ENCODE peak calls at places on chromosomes 3 and 15, in seven cellular contexts. One of them, this sample, is unnamed.

GRCh38 chr3:37536033-37536432 is 325.6 kb upstream of the CTDSPL start:
- DNase-seq in RWPE1: no peak
- DNase-seq in foreskin fibroblast: no peak
- DNase-seq in progenitor cell of endocrine pancreas: no peak
- DNase-seq in breast epithelium: no peak
- DNase-seq in body of pancreas: no peak
- DNase-seq in brain microvascular endothelial cell: no peak
- DNase-seq in this sample: no peak

GRCh38 chr3:133987136-133987535 is 42.6 kb downstream of the SLCO2A1 start:
- DNase-seq in breast epithelium: no peak
- DNase-seq in RWPE1: no peak
- DNase-seq in brain microvascular endothelial cell: no peak
- DNase-seq in body of pancreas: no peak
- DNase-seq in foreskin fibroblast: no peak
- DNase-seq in progenitor cell of endocrine pancreas: no peak
- DNase-seq in this sample: no peak

GRCh38 chr15:42080585-42081462 is 13.5 kb downstream of the PLA2G4D start:
- DNase-seq in progenitor cell of endocrine pancreas: no peak
- DNase-seq in RWPE1: no peak
- DNase-seq in body of pancreas: no peak
- DNase-seq in breast epithelium: no peak
- DNase-seq in brain microvascular endothelial cell: peak; percentile 14
- DNase-seq in foreskin fibroblast: no peak
- DNase-seq in this sample: no peak

GRCh38 chr15:60804986-60805949 is 326.3 kb upstream of the ICE2 start:
- DNase-seq in progenitor cell of endocrine pancreas: no peak
- DNase-seq in breast epithelium: no peak
- DNase-seq in foreskin fibroblast: no peak
- DNase-seq in brain microvascular endothelial cell: peak; percentile 79
- DNase-seq in RWPE1: peak; percentile 36
- DNase-seq in body of pancreas: peak; percentile 45
- DNase-seq in this sample: no peak

GRCh38 chr15:75553659-75554058 is 25.5 kb downstream of the PTPN9 start:
- DNase-seq in foreskin fibroblast: no peak
- DNase-seq in brain microvascular endothelial cell: no peak
- DNase-seq in breast epithelium: no peak
- DNase-seq in body of pancreas: no peak
- DNase-seq in RWPE1: no peak
- DNase-seq in progenitor cell of endocrine pancreas: no peak
- DNase-seq in this sample: no peak

GRCh38 chr3:76585794-76586392 is 454.0 kb upstream of the ROBO2 start:
- DNase-seq in body of pancreas: no peak
- DNase-seq in breast epithelium: no peak
- DNase-seq in brain microvascular endothelial cell: no peak
- DNase-seq in progenitor cell of endocrine pancreas: no peak
- DNase-seq in RWPE1: peak; percentile 30
- DNase-seq in foreskin fibroblast: no peak
- DNase-seq in this sample: no peak

GRCh38 chr15:59553879-59554735 is 57.5 kb upstream of the GCNT3 start:
- DNase-seq in foreskin fibroblast: peak; percentile 51
- DNase-seq in breast epithelium: peak; percentile 35
- DNase-seq in body of pancreas: no peak
- DNase-seq in progenitor cell of endocrine pancreas: no peak
- DNase-seq in RWPE1: peak; percentile 84
- DNase-seq in brain microvascular endothelial cell: peak; percentile 74
- DNase-seq in this sample: no peak

GRCh38 chr3:58306662-58307286 is 454 bp downstream of the HTD2 start:
- DNase-seq in body of pancreas: peak; percentile 41
- DNase-seq in foreskin fibroblast: no peak
- DNase-seq in RWPE1: peak; percentile 48
- DNase-seq in progenitor cell of endocrine pancreas: peak; percentile 15
- DNase-seq in breast epithelium: no peak
- DNase-seq in brain microvascular endothelial cell: peak; percentile 18
- DNase-seq in this sample: no peak

GRCh38 chr3:172808969-172809546 is 58.5 kb downstream of the ECT2 start:
- DNase-seq in foreskin fibroblast: peak; percentile 10
- DNase-seq in breast epithelium: no peak
- DNase-seq in RWPE1: no peak
- DNase-seq in progenitor cell of endocrine pancreas: no peak
- DNase-seq in brain microvascular endothelial cell: peak; percentile 3
- DNase-seq in body of pancreas: no peak
- DNase-seq in this sample: peak; percentile 8

GRCh38 chr15:38961886-38962285 is 397.3 kb upstream of the RASGRP1 start:
- DNase-seq in body of pancreas: no peak
- DNase-seq in brain microvascular endothelial cell: no peak
- DNase-seq in RWPE1: no peak
- DNase-seq in breast epithelium: no peak
- DNase-seq in progenitor cell of endocrine pancreas: no peak
- DNase-seq in foreskin fibroblast: no peak
- DNase-seq in this sample: peak; percentile 5

GRCh38 chr3:65979152-65979551 is 59.6 kb downstream of the MAGI1 start:
- DNase-seq in progenitor cell of endocrine pancreas: no peak
- DNase-seq in brain microvascular endothelial cell: peak; percentile 79
- DNase-seq in body of pancreas: no peak
- DNase-seq in RWPE1: no peak
- DNase-seq in breast epithelium: peak; percentile 71
- DNase-seq in foreskin fibroblast: peak; percentile 89
- DNase-seq in this sample: peak; percentile 61

GRCh38 chr15:50148362-50148963 is 29.4 kb upstream of the ATP8B4 start:
- DNase-seq in breast epithelium: no peak
- DNase-seq in foreskin fibroblast: peak; percentile 51
- DNase-seq in RWPE1: peak; percentile 25
- DNase-seq in brain microvascular endothelial cell: peak; percentile 64
- DNase-seq in body of pancreas: no peak
- DNase-seq in progenitor cell of endocrine pancreas: no peak
- DNase-seq in this sample: peak; percentile 22

GRCh38 chr3:65787340-65787739 is 251.4 kb downstream of the MAGI1 start:
- DNase-seq in brain microvascular endothelial cell: no peak
- DNase-seq in RWPE1: no peak
- DNase-seq in foreskin fibroblast: no peak
- DNase-seq in progenitor cell of endocrine pancreas: no peak
- DNase-seq in breast epithelium: no peak
- DNase-seq in body of pancreas: no peak
- DNase-seq in this sample: no peak

GRCh38 chr3:88623709-88624108 is 473.9 kb downstream of the C3orf38 start:
- DNase-seq in body of pancreas: no peak
- DNase-seq in progenitor cell of endocrine pancreas: no peak
- DNase-seq in brain microvascular endothelial cell: no peak
- DNase-seq in RWPE1: no peak
- DNase-seq in breast epithelium: no peak
- DNase-seq in foreskin fibroblast: no peak
- DNase-seq in this sample: no peak

GRCh38 chr3:59513570-59513969 is 463.7 kb upstream of the CFAP20DC start:
- DNase-seq in body of pancreas: no peak
- DNase-seq in foreskin fibroblast: no peak
- DNase-seq in progenitor cell of endocrine pancreas: no peak
- DNase-seq in RWPE1: no peak
- DNase-seq in breast epithelium: no peak
- DNase-seq in brain microvascular endothelial cell: no peak
- DNase-seq in this sample: no peak

GRCh38 chr3:175956964-175957363 is 1097.8 kb downstream of the NAALADL2 start:
- DNase-seq in progenitor cell of endocrine pancreas: no peak
- DNase-seq in brain microvascular endothelial cell: no peak
- DNase-seq in foreskin fibroblast: no peak
- DNase-seq in breast epithelium: no peak
- DNase-seq in RWPE1: no peak
- DNase-seq in body of pancreas: no peak
- DNase-seq in this sample: no peak

GRCh38 chr3:101836907-101837598 is 12.3 kb upstream of the NFKBIZ start:
- DNase-seq in progenitor cell of endocrine pancreas: no peak
- DNase-seq in body of pancreas: no peak
- DNase-seq in RWPE1: no peak
- DNase-seq in foreskin fibroblast: peak; percentile 57
- DNase-seq in breast epithelium: no peak
- DNase-seq in brain microvascular endothelial cell: no peak
- DNase-seq in this sample: no peak

GRCh38 chr3:140972833-140973232 is 31.2 kb downstream of the SLC25A36 start:
- DNase-seq in RWPE1: peak; percentile 4
- DNase-seq in brain microvascular endothelial cell: no peak
- DNase-seq in breast epithelium: no peak
- DNase-seq in progenitor cell of endocrine pancreas: no peak
- DNase-seq in body of pancreas: no peak
- DNase-seq in foreskin fibroblast: no peak
- DNase-seq in this sample: no peak

GRCh38 chr3:29384640-29385039 is 103.8 kb downstream of the RBMS3 start:
- DNase-seq in RWPE1: no peak
- DNase-seq in progenitor cell of endocrine pancreas: no peak
- DNase-seq in breast epithelium: peak; percentile 52
- DNase-seq in foreskin fibroblast: peak; percentile 73
- DNase-seq in brain microvascular endothelial cell: peak; percentile 84
- DNase-seq in body of pancreas: no peak
- DNase-seq in this sample: peak; percentile 63

GRCh38 chr3:52798978-52799476 is 4.4 kb downstream of the ITIH3 start:
- DNase-seq in body of pancreas: peak; percentile 50
- DNase-seq in RWPE1: peak; percentile 72
- DNase-seq in breast epithelium: no peak
- DNase-seq in brain microvascular endothelial cell: no peak
- DNase-seq in foreskin fibroblast: no peak
- DNase-seq in progenitor cell of endocrine pancreas: no peak
- DNase-seq in this sample: no peak

GRCh38 chr3:198032445-198032936 is 72.5 kb downstream of the LMLN start:
- DNase-seq in RWPE1: no peak
- DNase-seq in body of pancreas: no peak
- DNase-seq in brain microvascular endothelial cell: no peak
- DNase-seq in foreskin fibroblast: no peak
- DNase-seq in breast epithelium: no peak
- DNase-seq in progenitor cell of endocrine pancreas: no peak
- DNase-seq in this sample: no peak
- TF ChIP-seq CTCF in RWPE1: no peak
- TF ChIP-seq CTCF in body of pancreas: no peak
- TF ChIP-seq CTCF in brain microvascular endothelial cell: no peak
- TF ChIP-seq CTCF in foreskin fibroblast: no peak
- TF ChIP-seq CTCF in breast epithelium: no peak
- TF ChIP-seq CTCF in progenitor cell of endocrine pancreas: no peak
- TF ChIP-seq CTCF in this sample: no peak

DNA sequence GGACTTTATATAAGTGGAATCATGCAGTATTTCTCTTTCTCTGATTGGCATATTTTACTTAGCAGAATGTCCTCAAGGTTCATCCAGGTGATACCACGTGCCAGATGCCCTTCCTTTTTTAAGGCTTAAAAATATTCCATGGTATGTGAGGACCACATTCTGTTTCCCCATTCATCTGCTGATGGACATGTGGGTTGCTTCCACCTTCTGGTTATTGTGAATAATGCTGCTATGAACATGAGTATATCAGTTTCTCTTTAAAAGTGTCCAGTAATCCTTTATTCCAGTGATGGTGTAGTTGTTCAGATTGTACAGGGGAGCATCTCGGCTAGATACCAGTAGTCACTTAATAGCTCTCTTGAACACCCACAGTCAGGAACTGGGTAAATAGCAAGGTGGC is 50.4 kb upstream of the ATG7 start:
- DNase-seq in body of pancreas: no peak
- DNase-seq in breast epithelium: no peak
- DNase-seq in RWPE1: no peak
- DNase-seq in progenitor cell of endocrine pancreas: no peak
- DNase-seq in brain microvascular endothelial cell: no peak
- DNase-seq in foreskin fibroblast: no peak
- DNase-seq in this sample: no peak
- TF ChIP-seq CTCF in body of pancreas: no peak
- TF ChIP-seq CTCF in breast epithelium: no peak
- TF ChIP-seq CTCF in RWPE1: no peak
- TF ChIP-seq CTCF in progenitor cell of endocrine pancreas: no peak
- TF ChIP-seq CTCF in brain microvascular endothelial cell: peak; percentile 43
- TF ChIP-seq CTCF in foreskin fibroblast: peak; percentile 11
- TF ChIP-seq CTCF in this sample: peak; percentile 25

DNA sequence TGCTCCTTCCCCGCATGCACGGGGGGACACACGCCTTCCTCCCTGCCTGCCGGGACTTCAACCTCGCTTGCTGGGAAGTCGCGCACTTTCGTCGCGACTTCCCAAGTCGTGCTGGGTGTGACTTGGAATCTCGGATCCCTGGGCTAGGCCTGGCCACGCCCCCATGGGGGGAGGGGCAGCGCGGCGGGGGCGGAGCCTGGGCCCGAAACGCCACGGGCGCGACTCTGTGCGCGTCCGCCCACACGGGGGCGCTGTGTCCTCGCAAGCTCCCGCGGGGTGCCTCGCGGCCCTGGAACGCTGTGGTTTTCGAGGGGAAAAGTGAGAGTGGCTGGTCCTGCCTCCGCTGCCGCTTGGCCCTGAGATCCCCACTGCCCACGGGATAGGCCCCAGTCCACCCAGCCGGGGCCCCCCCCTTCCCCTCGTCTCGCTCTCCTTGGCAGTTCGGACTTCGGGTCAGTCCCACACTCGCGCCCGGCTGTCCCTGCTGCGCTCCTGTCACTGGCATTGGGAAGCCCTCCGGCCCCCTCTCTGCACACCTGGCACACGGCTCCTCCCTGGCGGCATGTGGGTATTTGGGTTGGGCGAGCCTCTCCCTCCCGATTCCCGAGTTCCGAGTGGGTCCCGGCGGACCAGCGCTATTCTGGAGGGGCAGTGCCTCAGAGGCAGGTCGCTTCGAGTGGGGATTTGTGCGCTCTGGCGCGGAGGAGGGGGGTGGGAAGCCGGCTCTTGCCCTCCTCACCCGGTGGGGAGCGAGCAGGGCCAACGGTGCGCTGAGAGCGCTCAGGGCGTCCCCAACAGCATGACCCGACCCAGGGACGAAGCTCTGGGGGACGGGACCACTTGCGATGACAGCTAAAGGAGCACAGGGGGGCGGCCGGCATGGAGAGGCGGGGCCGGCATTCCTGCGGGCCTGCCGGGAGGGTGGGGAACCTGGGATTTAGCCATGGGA is 23.6 kb downstream of the SEC61A1 start:
- DNase-seq in breast epithelium: peak; percentile 58
- DNase-seq in body of pancreas: peak; percentile 91
- DNase-seq in foreskin fibroblast: peak; percentile 78
- DNase-seq in brain microvascular endothelial cell: peak; percentile 70
- DNase-seq in progenitor cell of endocrine pancreas: peak; percentile 93
- DNase-seq in RWPE1: peak; percentile 81
- DNase-seq in this sample: peak; percentile 57
- TF ChIP-seq CTCF in breast epithelium: peak; percentile 66
- TF ChIP-seq CTCF in body of pancreas: peak; percentile 90
- TF ChIP-seq CTCF in foreskin fibroblast: peak; percentile 94
- TF ChIP-seq CTCF in brain microvascular endothelial cell: peak; percentile 74
- TF ChIP-seq CTCF in progenitor cell of endocrine pancreas: peak; percentile 97
- TF ChIP-seq CTCF in RWPE1: peak; percentile 94
- TF ChIP-seq CTCF in this sample: peak; percentile 63

DNA sequence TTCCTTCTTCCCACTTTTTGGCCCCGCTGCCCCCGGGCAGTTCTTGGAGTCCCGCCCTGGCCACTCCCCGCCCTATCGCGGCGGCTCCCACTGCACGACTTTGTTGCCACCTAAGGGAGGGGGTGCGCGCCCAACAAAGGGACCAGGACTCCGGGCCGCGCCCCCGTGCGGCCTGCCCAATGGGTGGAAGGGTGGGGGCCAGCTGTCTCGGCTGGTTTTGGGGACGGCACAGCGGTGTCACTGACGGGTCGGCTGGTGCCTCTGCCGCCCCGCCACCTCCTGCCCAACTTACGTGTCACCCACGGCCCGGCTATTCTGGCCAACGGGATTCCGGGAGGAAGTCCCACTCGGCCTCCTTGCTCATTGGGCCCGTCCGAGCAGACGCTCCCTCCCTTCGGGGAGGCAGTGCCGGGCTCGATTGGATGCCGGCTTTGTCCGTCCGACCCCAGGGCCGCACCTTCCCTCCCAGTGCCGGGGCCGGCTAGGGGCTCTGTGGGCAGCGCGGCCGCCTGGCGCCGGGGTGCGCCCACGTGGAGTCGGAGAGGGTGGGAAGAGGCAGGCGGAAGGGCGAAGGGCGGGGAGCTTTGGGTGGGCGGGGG is at the start of gene GOLIM4:
- DNase-seq in breast epithelium: peak; percentile 90
- DNase-seq in progenitor cell of endocrine pancreas: peak; percentile 91
- DNase-seq in body of pancreas: peak; percentile 96
- DNase-seq in brain microvascular endothelial cell: peak; percentile 96
- DNase-seq in RWPE1: peak; percentile 95
- DNase-seq in foreskin fibroblast: peak; percentile 99
- DNase-seq in this sample: peak; percentile 95
- TF ChIP-seq CTCF in breast epithelium: no peak
- TF ChIP-seq CTCF in progenitor cell of endocrine pancreas: no peak
- TF ChIP-seq CTCF in body of pancreas: no peak
- TF ChIP-seq CTCF in brain microvascular endothelial cell: peak; percentile 24
- TF ChIP-seq CTCF in RWPE1: no peak
- TF ChIP-seq CTCF in foreskin fibroblast: no peak
- TF ChIP-seq CTCF in this sample: peak; percentile 0

This sample was measured in AG09319.